ENCODE peak calls at places on chromosomes 11 and 22, in seven cellular contexts. I is H1, W is GM12878, Q is GM12892, L is SK-N-SH, M is K562, A is HepG2. J is an unnamed sample.
A peak's percentile ranks its signal among the peaks of the same experiment; 100 is the strongest.

GRCh38 chr22:47250995-47251765 is 488.7 kb downstream of the TBC1D22A start:
- DNase-seq in I (no peak), W (no peak), Q (no peak), L (no peak), M (no peak), A (no peak), J (no peak)

GRCh38 chr11:36257351-36257750 is 31.9 kb downstream of the COMMD9 start:
- DNase-seq in I (no peak), W (no peak), Q (no peak), L (no peak), M (no peak), A (no peak), J (no peak)

GRCh38 chr22:33823552-33823951 is 96.7 kb downstream of the LARGE1 start:
- DNase-seq in I (no peak), W (no peak), Q (no peak), L (no peak), M (no peak), A (peak; percentile 69), J (no peak)

GRCh38 chr11:46121328-46121723 is at the start of gene PHF21A:
- DNase-seq in I (peak; percentile 91), W (no peak), Q (peak; percentile 76), L (peak; percentile 92), M (peak; percentile 84), A (peak; percentile 76), J (peak; percentile 74)

GRCh38 chr11:125314264-125315087 is 149.9 kb downstream of the PKNOX2 start:
- DNase-seq in I (no peak), W (no peak), Q (no peak), L (no peak), M (no peak), A (no peak), J (no peak)

GRCh38 chr11:72223615-72224586 is 666 bp upstream of the INPPL1 start:
- DNase-seq in I (peak; percentile 79), W (no peak), Q (no peak), L (peak; percentile 84), M (peak; percentile 77), A (no peak), J (no peak)

GRCh38 chr22:50059185-50059880 is 1.2 kb upstream of the TTLL8 start:
- DNase-seq in I (no peak), W (no peak), Q (no peak), L (peak; percentile 86), M (peak; percentile 66), A (peak; percentile 24), J (no peak)

GRCh38 chr11:44860967-44861828 is 89.5 kb downstream of the TP53I11 start:
- DNase-seq in I (no peak), W (no peak), Q (no peak), L (no peak), M (no peak), A (no peak), J (no peak)

GRCh38 chr11:130213979-130214281 is 54.3 kb downstream of the ST14 start:
- DNase-seq in I (no peak), W (no peak), Q (no peak), L (no peak), M (no peak), A (no peak), J (no peak)

GRCh38 chr11:68392822-68393221 is 67.7 kb upstream of the PPP6R3 start:
- DNase-seq in I (no peak), W (no peak), Q (no peak), L (no peak), M (no peak), A (no peak), J (no peak)

DNA sequence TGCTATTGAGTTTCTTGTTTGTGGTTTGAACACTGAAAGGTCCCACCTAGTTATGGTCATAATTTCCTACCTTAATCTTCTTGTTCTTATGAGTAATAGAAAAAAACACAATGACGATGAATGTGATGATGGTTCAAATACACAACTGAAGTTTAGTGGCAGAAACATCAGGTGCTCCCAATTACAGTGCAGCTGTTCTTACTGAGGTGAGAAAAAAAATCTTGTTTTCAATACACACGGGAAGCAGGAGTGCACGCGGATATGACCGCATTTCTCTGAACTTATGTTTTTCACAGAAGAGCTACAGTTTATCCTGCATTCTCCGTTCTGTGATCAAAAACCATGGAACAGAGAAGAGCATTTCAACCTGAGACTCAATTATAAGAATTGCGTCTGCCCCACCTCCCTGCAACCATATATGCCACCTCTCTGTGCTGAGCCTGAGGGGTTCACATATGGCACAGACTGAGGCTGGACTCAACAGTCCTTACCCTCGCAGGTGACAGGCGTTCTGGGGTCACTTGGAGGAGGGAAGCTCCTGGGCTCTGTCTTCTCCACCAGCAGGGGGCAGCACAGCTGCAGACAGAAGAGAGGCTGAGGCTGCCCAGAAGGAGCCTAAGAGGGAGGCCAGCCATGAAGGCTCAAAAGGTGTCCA is 99.7 kb upstream of the IGLL5 start:
- DNase-seq in I (peak; percentile 78), W (no peak), Q (peak; percentile 64), L (peak; percentile 66), M (peak; percentile 100), A (peak; percentile 30), J (peak; percentile 63)
- TF ChIP-seq TAF1 in I (no peak), W (no peak), Q (no peak), L (no peak), M (no peak), A (no peak), J (no peak)

DNA sequence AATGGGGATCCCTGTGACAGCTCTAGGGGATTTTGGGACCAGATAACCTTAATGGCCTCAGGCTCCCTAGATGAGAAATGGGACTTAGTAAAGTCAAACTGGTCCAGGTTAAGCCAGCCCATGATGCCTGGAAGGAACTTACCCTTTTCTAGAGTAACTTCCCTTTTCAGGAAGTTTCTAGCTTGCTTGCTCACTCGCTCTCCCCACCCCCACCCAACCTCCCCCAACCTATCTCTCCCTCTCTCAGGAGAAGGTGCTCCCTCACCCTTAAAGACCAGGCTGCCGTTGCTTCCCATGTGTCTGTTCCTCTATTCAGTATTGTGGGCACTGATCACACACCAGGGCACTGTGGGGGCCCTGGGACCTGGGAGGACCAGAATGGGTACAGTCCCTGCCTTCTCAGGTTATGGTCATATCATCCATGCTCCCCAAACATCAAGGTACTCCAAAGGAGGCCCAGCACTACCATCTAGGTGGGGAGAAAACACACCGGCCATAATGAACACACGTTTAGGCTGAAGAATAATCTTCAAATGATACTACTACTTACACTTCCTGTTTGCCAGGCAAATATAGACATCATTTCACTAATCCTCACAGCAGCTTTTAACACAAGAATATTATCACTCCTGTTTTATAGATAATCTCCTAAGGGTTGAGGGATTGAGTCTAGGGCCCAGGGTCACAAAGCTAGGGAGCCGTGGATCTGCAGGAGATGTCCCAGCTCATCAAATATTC is 18.2 kb downstream of the KCNQ1OT1 start:
- DNase-seq in I (no peak), W (no peak), Q (no peak), L (no peak), M (no peak), A (no peak), J (no peak)
- TF ChIP-seq TAF1 in I (no peak), W (no peak), Q (no peak), L (no peak), M (no peak), A (no peak), J (no peak)

GRCh38 chr22:26079009-26079408 is 90.3 kb upstream of the SEZ6L start:
- DNase-seq in I (no peak), W (no peak), Q (no peak), L (no peak), M (no peak), A (no peak), J (no peak)
- TF ChIP-seq TAF1 in I (no peak), W (no peak), Q (no peak), L (no peak), M (no peak), A (no peak), J (no peak)

GRCh38 chr22:28570697-28571373 is 108.8 kb downstream of the TTC28 start:
- DNase-seq in I (no peak), W (no peak), Q (no peak), L (no peak), M (no peak), A (no peak), J (no peak)

GRCh38 chr22:28574159-28574788 is 105.4 kb downstream of the TTC28 start:
- DNase-seq in I (no peak), W (no peak), Q (no peak), L (no peak), M (no peak), A (no peak), J (no peak)
- TF ChIP-seq TAF1 in I (no peak), W (no peak), Q (no peak), L (no peak), M (no peak), A (no peak), J (no peak)

GRCh38 chr11:3370268-3370870 is 8.6 kb downstream of the ZNF195 start:
- DNase-seq in I (no peak), W (no peak), Q (no peak), L (no peak), M (no peak), A (no peak), J (no peak)
- TF ChIP-seq TAF1 in I (no peak), W (no peak), Q (no peak), L (no peak), M (no peak), A (no peak), J (no peak)

GRCh38 chr11:16448123-16448717 is 91.9 kb upstream of the SOX6 start:
- DNase-seq in I (no peak), W (no peak), Q (no peak), L (no peak), M (no peak), A (no peak), J (no peak)
- TF ChIP-seq TAF1 in I (no peak), W (no peak), Q (no peak), L (no peak), M (no peak), A (no peak), J (no peak)

GRCh38 chr11:121881806-121882205 is 234.2 kb downstream of the BLID start:
- DNase-seq in I (no peak), W (no peak), Q (no peak), L (no peak), M (no peak), A (no peak), J (no peak)
- TF ChIP-seq TAF1 in I (no peak), W (no peak), Q (no peak), L (no peak), M (no peak), A (no peak), J (no peak)

GRCh38 chr11:64759722-64760719 is at the start of gene PYGM:
- DNase-seq in I (peak; percentile 86), W (no peak), Q (no peak), L (peak; percentile 60), M (peak; percentile 36), A (no peak), J (no peak)
- TF ChIP-seq TAF1 in I (peak; percentile 47), W (no peak), Q (no peak), L (no peak), M (no peak), A (no peak), J (no peak)

GRCh38 chr11:117517097-117517496 is 189.4 kb downstream of the CEP164 start:
- DNase-seq in I (no peak), W (no peak), Q (no peak), L (no peak), M (no peak), A (no peak), J (no peak)
- TF ChIP-seq TAF1 in I (no peak), W (no peak), Q (no peak), L (no peak), M (no peak), A (no peak), J (no peak)

J was measured in GM12891.